ENCODE peak calls at places on chromosomes 7 and 10, in five cellular contexts. X is K562, Q is H1, N is HepG2, S is GM12878. F is an unnamed sample.
A peak's percentile ranks its signal among the peaks of the same experiment; 100 is the strongest.

GRCh38 chr10:128764190-128764589 is 638.0 kb upstream of the MKI67 start:
- DNase-seq in X (no peak), Q (no peak), N (no peak), S (no peak), F (no peak)

GRCh38 chr7:85068796-85069195 is 118.1 kb downstream of the SEMA3D start:
- DNase-seq in X (no peak), Q (no peak), N (no peak), S (no peak), F (no peak)

GRCh38 chr10:8061274-8062211 is 7.1 kb downstream of the GATA3 start:
- DNase-seq in X (no peak), Q (no peak), N (no peak), S (no peak), F (no peak)

GRCh38 chr7:149853157-149853556 is 15.0 kb downstream of the ZNF862 start:
- DNase-seq in X (no peak), Q (no peak), N (no peak), S (no peak), F (no peak)

GRCh38 chr10:102645388-102645740 is 1.1 kb downstream of the TRIM8 start:
- DNase-seq in X (no peak), Q (no peak), N (peak; percentile 79), S (no peak), F (peak; percentile 74)

GRCh38 chr10:110802090-110802489 is 69.6 kb upstream of the PDCD4 start:
- DNase-seq in X (no peak), Q (no peak), N (no peak), S (no peak), F (no peak)

GRCh38 chr10:22250897-22251605 is 33.2 kb upstream of the EBLN1 start:
- DNase-seq in X (no peak), Q (no peak), N (no peak), S (no peak), F (no peak)

GRCh38 chr7:141339603-141340002 is 211.6 kb upstream of the AGK start:
- DNase-seq in X (no peak), Q (no peak), N (no peak), S (no peak), F (no peak)

GRCh38 chr7:79361214-79361613 is 92.3 kb downstream of the MAGI2 start:
- DNase-seq in X (no peak), Q (no peak), N (no peak), S (no peak), F (peak; percentile 52)

GRCh38 chr10:20363666-20364065 is 533.4 kb downstream of the NEBL start:
- DNase-seq in X (no peak), Q (no peak), N (no peak), S (no peak), F (no peak)

GRCh38 chr10:29859521-29860130 is 199.8 kb downstream of the JCAD start:
- DNase-seq in X (no peak), Q (no peak), N (no peak), S (no peak), F (no peak)

GRCh38 chr7:121153995-121154394 is 165.5 kb downstream of the CPED1 start:
- DNase-seq in X (no peak), Q (no peak), N (no peak), S (no peak), F (no peak)

GRCh38 chr10:128623776-128624175 is 497.6 kb upstream of the MKI67 start:
- DNase-seq in X (no peak), Q (no peak), N (no peak), S (no peak), F (no peak)

GRCh38 chr10:89481662-89482061 is 53.7 kb downstream of the SLC16A12 start:
- DNase-seq in X (no peak), Q (no peak), N (no peak), S (no peak), F (peak; percentile 11)

GRCh38 chr10:86857097-86857825 is 100.2 kb downstream of the MMRN2 start:
- DNase-seq in X (no peak), Q (no peak), N (no peak), S (no peak), F (no peak)

GRCh38 chr10:7667262-7668141 is 736 bp upstream of the ITIH5 start:
- DNase-seq in X (no peak), Q (no peak), N (peak; percentile 10), S (no peak), F (no peak)

GRCh38 chr10:121647401-121647800 is 49.2 kb upstream of the FGFR2 start:
- DNase-seq in X (no peak), Q (no peak), N (no peak), S (no peak), F (no peak)

GRCh38 chr7:158188676-158189075 is 398.9 kb downstream of the PTPRN2 start:
- DNase-seq in X (peak; percentile 2), Q (no peak), N (no peak), S (no peak), F (no peak)

GRCh38 chr7:79949778-79950177 is 184.9 kb upstream of the GNAI1 start:
- DNase-seq in X (no peak), Q (no peak), N (peak; percentile 5), S (no peak), F (no peak)

GRCh38 chr7:82444220-82445049 is 858 bp upstream of the CACNA2D1 start:
- DNase-seq in X (no peak), Q (no peak), N (no peak), S (no peak), F (peak; percentile 61)

GRCh38 chr10:113386005-113386404 is 166.8 kb upstream of the HABP2 start:
- DNase-seq in X (no peak), Q (no peak), N (peak; percentile 3), S (no peak), F (peak; percentile 12)

GRCh38 chr7:156499247-156499881 is 141.2 kb upstream of the RNF32 start:
- DNase-seq in X (no peak), Q (no peak), N (no peak), S (no peak), F (no peak)

GRCh38 chr10:71244638-71245419 is 32.5 kb downstream of the UNC5B start:
- DNase-seq in X (no peak), Q (no peak), N (no peak), S (no peak), F (no peak)

GRCh38 chr7:132575336-132575986 is 809 bp downstream of the PLXNA4 start:
- DNase-seq in X (no peak), Q (no peak), N (no peak), S (no peak), F (peak; percentile 36)

GRCh38 chr7:19491821-19492452 is 216.9 kb downstream of the POLR1F start:
- DNase-seq in X (no peak), Q (no peak), N (no peak), S (no peak), F (peak; percentile 3)

GRCh38 chr7:151631968-151632749 is 112.5 kb upstream of the RHEB start:
- DNase-seq in X (peak; percentile 95), Q (peak; percentile 41), N (peak; percentile 55), S (peak; percentile 24), F (peak; percentile 77)
- TF ChIP-seq CEBPB in X (no peak), Q (no peak), N (no peak), S (no peak), F (no peak)

GRCh38 chr7:30141405-30142045 is 6.7 kb downstream of the MTURN start:
- DNase-seq in X (no peak), Q (no peak), N (no peak), S (no peak), F (no peak)

GRCh38 chr7:30144659-30145321 is 10.0 kb downstream of the MTURN start:
- DNase-seq in X (no peak), Q (no peak), N (no peak), S (no peak), F (no peak)

GRCh38 chr7:30140456-30140855 is 5.7 kb downstream of the MTURN start:
- DNase-seq in X (no peak), Q (no peak), N (no peak), S (no peak), F (no peak)

GRCh38 chr7:30143748-30144251 is 9.0 kb downstream of the MTURN start:
- DNase-seq in X (no peak), Q (no peak), N (no peak), S (no peak), F (no peak)

DNA sequence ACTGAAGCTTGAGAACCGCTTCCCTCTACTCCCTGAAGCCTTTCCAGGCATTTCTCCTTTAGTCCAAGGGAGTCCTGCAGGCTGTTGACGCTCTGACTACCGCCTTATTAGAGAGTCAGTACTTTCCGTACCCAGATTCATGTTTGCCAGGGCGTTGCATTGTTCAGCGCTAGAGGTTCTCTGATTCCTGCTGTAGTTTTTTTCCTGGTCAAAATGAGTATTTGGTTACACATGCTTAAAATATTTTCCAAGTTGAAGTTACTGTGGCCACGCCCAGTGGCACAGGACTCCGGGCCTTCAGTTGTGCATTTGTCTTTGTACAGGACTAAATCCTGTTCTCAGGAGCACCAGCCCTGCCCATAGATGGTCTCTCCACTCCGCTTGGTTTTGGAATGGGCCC is 7.9 kb downstream of the MTURN start:
- DNase-seq in X (no peak), Q (no peak), N (peak; percentile 53), S (no peak), F (no peak)
- TF ChIP-seq KDM1A in X (no peak), Q (no peak), N (no peak), S (no peak), F (no peak)

DNA sequence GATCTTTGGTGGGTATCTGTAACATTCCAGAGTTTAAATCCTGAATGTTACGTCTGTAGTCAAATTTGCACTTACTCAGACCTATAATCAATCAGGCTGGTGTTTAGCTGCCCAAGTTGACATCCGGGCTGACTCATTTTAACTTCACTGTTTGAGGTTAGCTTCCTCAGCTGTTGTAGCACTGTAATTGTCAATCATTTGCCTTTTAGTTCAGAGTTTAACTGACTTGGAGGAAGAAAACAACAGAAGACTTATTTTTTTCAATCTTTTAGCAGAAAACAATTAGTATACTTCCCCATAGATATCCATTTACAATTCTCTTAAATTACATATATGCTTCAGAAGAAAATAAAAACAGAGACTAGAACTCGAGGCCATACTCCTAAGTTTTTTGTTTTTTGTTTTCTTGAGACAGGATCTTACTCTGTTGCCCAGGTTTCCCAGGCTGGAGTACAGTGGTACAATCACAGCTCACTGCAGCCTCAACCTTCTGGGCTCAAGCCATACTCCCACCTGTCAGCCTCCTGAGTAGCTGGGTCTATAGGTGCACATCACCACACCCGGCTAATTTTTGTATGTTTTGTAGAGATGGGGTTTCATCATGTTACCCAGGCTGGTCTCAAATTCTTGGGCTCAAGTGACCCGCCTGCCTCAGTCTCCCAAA is 38.5 kb upstream of the LRRC17 start:
- DNase-seq in X (no peak), Q (no peak), N (peak; percentile 73), S (peak; percentile 51), F (peak; percentile 61)
- TF ChIP-seq MAX in X (no peak), Q (no peak), N (no peak), S (no peak), F (peak; percentile 41)

GRCh38 chr7:30937426-30937825 is 25.8 kb downstream of the AQP1 start:
- DNase-seq in X (no peak), Q (no peak), N (no peak), S (no peak), F (no peak)
- TF ChIP-seq CEBPB in X (no peak), Q (no peak), N (no peak), S (no peak), F (no peak)

DNA sequence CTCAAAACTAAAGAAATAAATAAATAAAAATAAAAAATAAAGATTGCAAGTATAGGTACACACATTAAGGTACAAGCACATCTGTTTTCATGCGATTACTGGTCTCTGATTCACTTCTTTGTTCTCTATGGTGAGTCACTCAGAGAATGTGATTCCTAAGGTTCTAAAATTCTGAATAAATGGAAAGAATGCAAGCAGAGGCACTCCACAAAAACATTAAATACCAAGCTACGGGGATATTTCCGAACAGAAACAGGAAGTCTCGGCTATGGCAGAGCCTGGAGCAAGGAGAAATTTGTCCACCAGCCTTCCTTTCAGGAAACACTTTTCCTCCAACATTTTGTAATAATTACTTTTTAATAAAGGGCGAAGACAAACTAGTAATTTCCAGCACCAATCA is 1.4 kb downstream of the VOPP1 start:
- DNase-seq in X (no peak), Q (no peak), N (peak; percentile 16), S (no peak), F (no peak)
- TF ChIP-seq KDM1A in X (no peak), Q (no peak), N (no peak), S (no peak), F (no peak)